ENCODE peak calls at places on chromosomes 3 and 15, in ten cellular contexts. Z is right cardiac atrium, O is GM20000, I is DMS 273 treated with DMSO at 0.1 percent for 48 hours, Q is fibroblast of the conjunctiva, K is prostate gland, B is T-cell, N is activated B cell treated with CpG ODN at 0.5 μM for 24 hours, E is iPS-NIHi11, V is substantia nigra. L is an unnamed sample.

GRCh38 chr3:57025237-57025636 is 35.2 kb upstream of the SPATA12 start:
- DNase-seq in E (no peak), V (no peak), Q (no peak), K (no peak), Z (no peak), O (no peak), I (no peak), N (no peak), B (no peak), L (no peak)

GRCh38 chr3:190097617-190098016 is 23.1 kb downstream of the P3H2 start:
- DNase-seq in B (no peak), K (no peak), O (no peak), V (no peak), I (no peak), Z (no peak), N (no peak), E (no peak), Q (no peak), L (no peak)

GRCh38 chr15:69784808-69785550 is 312.7 kb downstream of the TLE3 start:
- DNase-seq in V (no peak), K (no peak), I (no peak), Q (no peak), N (no peak), Z (no peak), E (no peak), O (no peak), B (no peak), L (no peak)

GRCh38 chr3:111582114-111582461 is 13.1 kb downstream of the ZBED2 start:
- DNase-seq in O (no peak), Z (no peak), V (no peak), I (no peak), N (no peak), K (no peak), Q (peak), B (no peak), E (no peak), L (peak)

GRCh38 chr15:45100884-45101622 is 12.9 kb downstream of the DUOX2 start:
- DNase-seq in E (peak), Q (no peak), K (no peak), O (no peak), V (no peak), I (no peak), Z (no peak), B (no peak), N (no peak), L (no peak)

GRCh38 chr3:32304510-32304909 is 66.0 kb downstream of the CMTM8 start:
- DNase-seq in Q (no peak), E (no peak), I (no peak), V (no peak), K (peak), B (no peak), N (no peak), O (no peak), Z (no peak), L (no peak)

GRCh38 chr3:10055097-10055496 is 28.9 kb downstream of the FANCD2 start:
- DNase-seq in Z (no peak), B (no peak), N (no peak), I (no peak), Q (no peak), O (no peak), E (no peak), V (no peak), K (no peak), L (no peak)

GRCh38 chr3:66858656-66859381 is 139.3 kb upstream of the KBTBD8 start:
- DNase-seq in Z (no peak), N (no peak), I (no peak), B (no peak), E (peak), O (no peak), K (no peak), Q (no peak), V (no peak), L (no peak)

GRCh38 chr3:194382196-194382891 is 12.8 kb upstream of the LRRC15 start:
- DNase-seq in Q (no peak), O (no peak), I (no peak), V (no peak), Z (no peak), K (no peak), B (no peak), N (no peak), E (no peak), L (no peak)

GRCh38 chr3:48561045-48561736 is 2.4 kb downstream of the UCN2 start:
- DNase-seq in I (no peak), Z (peak), B (no peak), E (peak), K (no peak), O (peak), Q (no peak), N (no peak), V (peak), L (no peak)

GRCh38 chr3:54064486-54064885 is 57.9 kb upstream of the CACNA2D3 start:
- DNase-seq in Z (no peak), Q (no peak), B (no peak), K (no peak), V (no peak), O (no peak), N (no peak), E (no peak), I (no peak), L (no peak)

GRCh38 chr15:65816441-65816840 is 24.3 kb upstream of the DENND4A start:
- DNase-seq in E (no peak), K (no peak), V (no peak), O (no peak), N (no peak), Q (no peak), B (no peak), Z (no peak), I (no peak), L (no peak)

GRCh38 chr3:23806322-23807160 is 786 bp downstream of the UBE2E1 start:
- DNase-seq in B (no peak), N (peak), K (no peak), E (peak), Q (no peak), Z (peak), O (peak), V (no peak), I (no peak), L (no peak)

GRCh38 chr3:187628169-187628568 is 42.0 kb downstream of the SST start:
- DNase-seq in Z (no peak), Q (no peak), B (no peak), O (no peak), K (no peak), N (no peak), V (no peak), I (no peak), E (peak), L (no peak)

GRCh38 chr3:55434789-55435188 is 52.3 kb downstream of the WNT5A start:
- DNase-seq in V (no peak), E (peak), B (no peak), N (no peak), Z (no peak), O (peak), I (no peak), K (no peak), Q (peak), L (no peak)

GRCh38 chr3:61774279-61774890 is 213.0 kb downstream of the PTPRG start:
- DNase-seq in Z (no peak), K (no peak), N (no peak), V (no peak), Q (peak), B (no peak), O (no peak), E (no peak), I (no peak), L (no peak)

GRCh38 chr3:64203216-64203615 is 22.1 kb downstream of the PRICKLE2 start:
- DNase-seq in O (no peak), I (no peak), Q (no peak), Z (no peak), N (no peak), V (no peak), K (no peak), E (no peak), B (no peak), L (no peak)

GRCh38 chr3:15326037-15326436 is 6.3 kb downstream of the SH3BP5 start:
- DNase-seq in I (peak), Z (no peak), N (no peak), K (no peak), Q (no peak), O (no peak), B (no peak), V (no peak), E (no peak), L (no peak)

GRCh38 chr3:177813322-177813721 is 616.0 kb upstream of the TBL1XR1 start:
- DNase-seq in O (no peak), Q (no peak), V (no peak), Z (no peak), K (peak), I (no peak), N (no peak), E (no peak), B (no peak), L (no peak)

GRCh38 chr3:172471903-172472302 is 23.6 kb upstream of the GHSR start:
- DNase-seq in N (no peak), Z (no peak), B (no peak), I (no peak), O (no peak), V (no peak), E (no peak), K (no peak), Q (no peak), L (no peak)

GRCh38 chr3:122092460-122093165 is 37.5 kb downstream of the CD86 start:
- DNase-seq in Z (peak), Q (no peak), K (peak), I (no peak), B (peak), V (no peak), E (peak), N (no peak), O (peak), L (no peak)

GRCh38 chr3:123344941-123345594 is 103.8 kb downstream of the ADCY5 start:
- DNase-seq in B (no peak), V (no peak), K (no peak), E (no peak), O (no peak), Z (no peak), Q (no peak), N (no peak), I (no peak), L (no peak)

GRCh38 chr15:67458449-67458848 is 62.5 kb upstream of the C15orf61 start:
- DNase-seq in V (no peak), Q (no peak), E (no peak), N (no peak), K (no peak), B (no peak), I (no peak), O (no peak), Z (no peak), L (no peak)

GRCh38 chr15:82568986-82569385 is 28.7 kb upstream of the RPS17 start:
- DNase-seq in Q (no peak), N (no peak), Z (no peak), V (no peak), O (no peak), E (no peak), K (no peak), B (no peak), I (no peak), L (no peak)

GRCh38 chr3:129022114-129022994 is 21.2 kb downstream of the EFCC1 start:
- DNase-seq in E (no peak), O (no peak), V (no peak), N (no peak), K (no peak), Q (no peak), B (no peak), Z (peak), I (no peak), L (no peak)

GRCh38 chr3:31391150-31391549 is 141.6 kb upstream of the STT3B start:
- DNase-seq in N (no peak), O (peak), I (no peak), K (no peak), V (no peak), E (peak), Q (no peak), B (no peak), Z (no peak), L (no peak)

GRCh38 chr3:141050913-141051632 is at the start of gene SPSB4:
- DNase-seq in Q (no peak), I (peak), K (no peak), B (no peak), N (no peak), Z (peak), O (no peak), E (peak), V (no peak), L (no peak)

GRCh38 chr3:185932213-185932612 is 5.6 kb downstream of the TRA2B start:
- DNase-seq in N (no peak), O (no peak), K (no peak), B (no peak), I (no peak), Z (no peak), E (no peak), Q (no peak), V (no peak), L (no peak)

GRCh38 chr3:22960326-22960984 is 242.7 kb upstream of the UBE2E2 start:
- DNase-seq in O (peak), E (peak), Z (peak), Q (peak), K (peak), B (no peak), V (no peak), N (no peak), I (no peak), L (no peak)

GRCh38 chr15:68382286-68383007 is 49.5 kb downstream of the ITGA11 start:
- DNase-seq in K (peak), I (no peak), E (no peak), Q (no peak), N (no peak), O (no peak), Z (no peak), V (no peak), B (no peak), L (no peak)

GRCh38 chr3:173395073-173395411 is 2.5 kb upstream of the NLGN1 start:
- DNase-seq in O (peak), Q (no peak), E (no peak), B (no peak), I (no peak), V (no peak), Z (no peak), N (no peak), K (no peak), L (no peak)